ENCODE peak calls at places on chromosomes 3 and 15, in eight cellular contexts. J is OCI-LY7; V is activated CD4-positive, alpha-beta T cell treated with anti-CD3 and anti-CD28 coated beads, Interleukin-2, amount 50 U/mL, for 24 hours; E is HTR-8/SVneo; Q is H7; W is GF-D8; L is GM12865; C is activated effector memory CD4-positive, alpha-beta T cell treated with Interleukin-2 at 50 U/mL for 16 hours. Y is an unnamed sample.

GRCh38 chr15:51688863-51689262 is 7.6 kb downstream of the SCG3 start:
- DNase-seq in J (no peak), V (no peak), E (no peak), Q (no peak), W (no peak), L (peak), C (no peak), Y (no peak)

GRCh38 chr3:43810797-43811196 is 120.1 kb downstream of the ABHD5 start:
- DNase-seq in J (no peak), V (no peak), E (no peak), Q (no peak), W (no peak), L (no peak), C (no peak), Y (no peak)

GRCh38 chr3:12308517-12308916 is 19.6 kb downstream of the PPARG start:
- DNase-seq in J (no peak), V (no peak), E (no peak), Q (no peak), W (no peak), L (no peak), C (no peak), Y (no peak)

GRCh38 chr3:187737401-187738088 is 7.7 kb downstream of the BCL6 start:
- DNase-seq in J (no peak), V (no peak), E (no peak), Q (peak), W (no peak), L (no peak), C (no peak), Y (no peak)

GRCh38 chr3:158788446-158788845 is 13.4 kb upstream of the MFSD1 start:
- DNase-seq in J (no peak), V (no peak), E (no peak), Q (no peak), W (no peak), L (no peak), C (no peak), Y (no peak)

GRCh38 chr3:18103591-18103990 is 321.5 kb downstream of the SATB1 start:
- DNase-seq in J (no peak), V (no peak), E (no peak), Q (no peak), W (no peak), L (no peak), C (no peak), Y (no peak)

GRCh38 chr3:153944084-153944483 is 177.1 kb upstream of the ARHGEF26 start:
- DNase-seq in J (no peak), V (no peak), E (no peak), Q (no peak), W (no peak), L (no peak), C (no peak), Y (no peak)

GRCh38 chr3:196166741-196167140 is 44.5 kb downstream of the ZDHHC19 start:
- DNase-seq in J (no peak), V (no peak), E (no peak), Q (no peak), W (no peak), L (no peak), C (no peak), Y (no peak)

GRCh38 chr15:78061963-78062427 is 15.5 kb downstream of the TBC1D2B start:
- DNase-seq in J (peak), V (no peak), E (no peak), Q (no peak), W (no peak), L (peak), C (no peak), Y (no peak)

GRCh38 chr3:33392144-33392543 is 48.1 kb downstream of the UBP1 start:
- DNase-seq in J (no peak), V (no peak), E (no peak), Q (no peak), W (no peak), L (no peak), C (no peak), Y (no peak)

GRCh38 chr15:56228352-56228751 is 15.3 kb downstream of the RFX7 start:
- DNase-seq in J (no peak), V (no peak), E (no peak), Q (no peak), W (no peak), L (no peak), C (no peak), Y (no peak)

GRCh38 chr15:66707310-66708160 is 5.5 kb downstream of the SMAD6 start:
- DNase-seq in J (no peak), V (no peak), E (peak), Q (peak), W (no peak), L (no peak), C (no peak), Y (no peak)

GRCh38 chr15:23797747-23798157 is 110.6 kb upstream of the NDN start:
- DNase-seq in J (no peak), V (no peak), E (no peak), Q (no peak), W (no peak), L (no peak), C (no peak), Y (no peak)

GRCh38 chr3:159814161-159814560 is 174.5 kb upstream of the IL12A start:
- DNase-seq in J (peak), V (no peak), E (peak), Q (peak), W (no peak), L (no peak), C (no peak), Y (no peak)

GRCh38 chr15:57283774-57284508 is 92.4 kb upstream of the CGNL1 start:
- DNase-seq in J (peak), V (no peak), E (no peak), Q (no peak), W (peak), L (no peak), C (no peak), Y (no peak)

GRCh38 chr3:121111914-121112612 is 204.1 kb downstream of the STXBP5L start:
- DNase-seq in J (no peak), V (no peak), E (no peak), Q (peak), W (no peak), L (no peak), C (no peak), Y (no peak)

GRCh38 chr3:99762901-99763300 is 54.8 kb upstream of the CMSS1 start:
- DNase-seq in J (no peak), V (no peak), E (no peak), Q (no peak), W (no peak), L (no peak), C (no peak), Y (no peak)